ENCODE peak calls at places on chromosomes 2 and 18, in seven cellular contexts. H is astrocyte of the spinal cord, Z is psoas muscle, R is progenitor cell of endocrine pancreas, C is nephron progenitor cell, N is foreskin keratinocyte, B is BJ. P is an unnamed sample.
A peak's percentile ranks its signal among the peaks of the same experiment; 100 is the strongest.

GRCh38 chr2:85390941-85391669 is 19.1 kb downstream of the CAPG start:
- DNase-seq in H (peak; percentile 48), C (peak; percentile 71), R (peak; percentile 64), Z (peak; percentile 81), N (no peak), B (no peak), P (peak; percentile 64)

GRCh38 chr2:48541696-48542389 is 11.9 kb downstream of the STON1 start:
- DNase-seq in C (no peak), B (no peak), H (no peak), Z (no peak), N (no peak), R (no peak), P (no peak)

GRCh38 chr2:238817931-238818330 is 30.0 kb upstream of the TWIST2 start:
- DNase-seq in Z (no peak), N (no peak), B (no peak), C (no peak), R (no peak), H (no peak), P (no peak)

GRCh38 chr18:57353940-57354461 is 1.6 kb downstream of the ST8SIA3 start:
- DNase-seq in C (peak; percentile 93), H (peak; percentile 22), N (no peak), Z (peak; percentile 56), B (no peak), R (peak; percentile 83), P (peak; percentile 84)

GRCh38 chr2:127233710-127234109 is 13.6 kb upstream of the CYP27C1 start:
- DNase-seq in H (no peak), Z (no peak), C (no peak), R (no peak), B (no peak), N (no peak), P (no peak)

GRCh38 chr2:162916286-162916801 is 77.8 kb upstream of the KCNH7 start:
- DNase-seq in C (no peak), Z (no peak), R (no peak), N (no peak), H (no peak), B (no peak), P (no peak)

GRCh38 chr2:98508690-98509054 is 64.0 kb downstream of the INPP4A start:
- DNase-seq in Z (peak; percentile 76), R (no peak), N (no peak), H (peak; percentile 49), B (no peak), C (no peak), P (no peak)

GRCh38 chr2:86746903-86747302 is 26.8 kb downstream of the RMND5A start:
- DNase-seq in N (no peak), H (no peak), R (no peak), Z (no peak), C (no peak), B (no peak), P (no peak)

GRCh38 chr2:28395334-28396061 is 2.8 kb downstream of the FOSL2 start:
- DNase-seq in B (no peak), N (peak; percentile 44), Z (peak; percentile 91), R (no peak), H (peak; percentile 63), C (no peak), P (no peak)

GRCh38 chr18:67730884-67731283 is 214.4 kb upstream of the DSEL start:
- DNase-seq in B (peak; percentile 53), N (peak; percentile 82), R (no peak), Z (no peak), H (peak; percentile 62), C (no peak), P (no peak)

GRCh38 chr2:23904692-23905091 is 22.2 kb downstream of the ATAD2B start:
- DNase-seq in R (no peak), H (peak; percentile 78), C (no peak), B (peak; percentile 64), Z (no peak), N (no peak), P (no peak)

GRCh38 chr2:10326707-10327594 is 24.2 kb downstream of the HPCAL1 start:
- DNase-seq in R (no peak), N (no peak), B (no peak), H (no peak), Z (peak; percentile 64), C (no peak), P (no peak)

GRCh38 chr2:239386872-239387445 is 13.9 kb downstream of the HDAC4 start:
- DNase-seq in C (no peak), Z (no peak), R (no peak), B (no peak), H (no peak), N (no peak), P (no peak)

GRCh38 chr18:10560457-10561045 is 34.7 kb downstream of the NAPG start:
- DNase-seq in H (peak; percentile 72), R (peak; percentile 68), N (no peak), Z (peak; percentile 66), B (no peak), C (peak; percentile 83), P (peak; percentile 84)

GRCh38 chr2:66497706-66498596 is 63.0 kb downstream of the MEIS1 start:
- DNase-seq in Z (no peak), R (no peak), B (no peak), H (no peak), C (no peak), N (no peak), P (no peak)

GRCh38 chr18:40949138-40949949 is 1005.7 kb upstream of the PIK3C3 start:
- DNase-seq in C (no peak), R (no peak), N (no peak), B (no peak), Z (no peak), H (no peak), P (no peak)

GRCh38 chr2:44722002-44722625 is 219.4 kb upstream of the SIX3 start:
- DNase-seq in N (no peak), Z (no peak), B (no peak), C (no peak), R (no peak), H (no peak), P (no peak)

GRCh38 chr2:169260246-169260645 is 102.1 kb downstream of the LRP2 start:
- DNase-seq in B (no peak), H (no peak), C (no peak), Z (no peak), R (no peak), N (no peak), P (no peak)

GRCh38 chr2:202149155-202149762 is 76.2 kb downstream of the KIAA2012 start:
- DNase-seq in H (peak; percentile 66), Z (no peak), R (no peak), N (no peak), C (peak; percentile 41), B (no peak), P (no peak)

GRCh38 chr2:205687018-205687956 is 5.0 kb downstream of the NRP2 start:
- DNase-seq in R (no peak), C (no peak), Z (no peak), H (no peak), N (no peak), B (no peak), P (no peak)

GRCh38 chr2:38444247-38444646 is 67.2 kb upstream of the ATL2 start:
- DNase-seq in Z (no peak), C (no peak), B (no peak), R (no peak), H (peak; percentile 86), N (peak; percentile 67), P (no peak)

GRCh38 chr2:148901142-148901541 is 26.1 kb downstream of the KIF5C start:
- DNase-seq in R (no peak), N (no peak), H (no peak), Z (no peak), B (no peak), C (no peak), P (no peak)

GRCh38 chr2:158232476-158232875 is 130.8 kb downstream of the UPP2 start:
- DNase-seq in H (no peak), B (no peak), Z (no peak), R (no peak), C (no peak), N (peak; percentile 4), P (no peak)

GRCh38 chr18:37456395-37456794 is 109.2 kb downstream of the CELF4 start:
- DNase-seq in N (no peak), H (no peak), Z (no peak), B (no peak), R (no peak), C (no peak), P (no peak)

GRCh38 chr18:33844232-33844631 is 266.2 kb downstream of the ASXL3 start:
- DNase-seq in Z (no peak), C (no peak), H (peak; percentile 5), R (no peak), N (no peak), B (no peak), P (no peak)

DNA sequence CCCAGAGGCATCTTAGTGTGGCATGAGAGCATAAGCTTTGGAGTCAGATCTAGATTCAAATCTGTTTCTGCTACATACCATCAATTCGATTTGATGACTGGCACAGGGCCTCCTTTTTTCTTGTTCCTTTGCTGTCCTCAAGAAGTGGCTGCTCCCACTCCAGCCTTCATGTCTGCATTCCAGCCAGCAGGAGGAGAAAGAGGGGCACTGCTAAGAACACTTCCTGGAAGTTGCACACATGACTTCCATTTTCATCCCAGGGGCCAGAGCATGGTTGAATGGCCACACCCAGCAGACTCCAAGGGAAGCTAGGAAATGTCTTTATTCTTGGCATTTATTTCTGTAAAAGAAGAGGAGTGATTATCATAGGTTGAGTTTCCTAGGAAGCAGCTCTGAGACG is 50.4 kb downstream of the EML6 start:
- DNase-seq in B (no peak), H (no peak), Z (no peak), N (no peak), R (no peak), C (no peak), P (no peak)
- TF ChIP-seq CTCF in B (no peak), H (peak; percentile 16), Z (no peak), N (peak; percentile 48), R (peak; percentile 30), C (no peak), P (no peak)

DNA sequence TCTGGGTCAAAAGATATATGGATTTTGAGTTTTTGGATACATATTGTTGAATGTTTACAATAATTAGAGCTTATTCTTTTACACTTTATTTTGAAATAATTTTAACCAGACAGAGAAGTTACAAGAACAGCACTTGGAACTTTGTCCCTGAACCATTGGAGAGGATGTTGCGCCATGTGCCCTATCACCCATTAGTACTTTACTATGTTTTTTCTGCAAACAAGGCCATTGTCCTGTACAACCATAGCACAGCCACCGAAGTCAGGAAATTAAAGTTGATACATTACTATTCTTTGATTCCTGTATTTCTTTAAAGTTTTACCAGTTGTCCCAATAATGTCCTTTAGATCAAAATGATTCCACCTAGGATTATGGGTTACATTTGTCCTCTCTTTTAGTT is 188.8 kb downstream of the ACKR3 start:
- DNase-seq in B (no peak), H (no peak), Z (no peak), N (no peak), R (no peak), C (no peak), P (no peak)
- TF ChIP-seq CTCF in B (no peak), H (no peak), Z (no peak), N (no peak), R (no peak), C (no peak), P (no peak)

DNA sequence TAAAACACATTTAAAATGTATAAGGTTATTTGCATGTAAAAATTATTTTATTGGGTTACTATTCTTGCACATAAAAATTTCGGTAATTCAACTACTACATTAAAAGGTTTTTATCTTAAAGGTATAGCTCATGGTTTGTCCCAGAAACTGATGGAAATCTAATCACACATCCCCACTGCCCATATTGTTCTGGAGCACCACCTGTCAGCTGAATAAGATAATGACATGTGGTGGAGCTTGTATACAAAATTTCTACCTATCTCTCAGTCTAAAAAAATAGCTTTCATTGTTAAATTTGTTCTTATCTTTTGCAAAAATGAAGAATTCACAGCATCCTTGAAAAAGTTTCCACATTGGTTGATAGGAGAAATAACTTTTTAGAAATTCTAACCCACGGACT is 18.3 kb downstream of the ERBB4 start:
- DNase-seq in R (no peak), Z (no peak), N (no peak), B (no peak), H (no peak), C (no peak), P (no peak)
- TF ChIP-seq CTCF in R (peak; percentile 36), Z (peak; percentile 30), N (peak; percentile 67), B (peak; percentile 21), H (peak; percentile 20), C (peak; percentile 30), P (no peak)

GRCh38 chr2:120984046-120984445 is 248.4 kb downstream of the GLI2 start:
- DNase-seq in Z (no peak), H (no peak), N (no peak), R (no peak), C (no peak), B (no peak), P (no peak)
- TF ChIP-seq CTCF in Z (no peak), H (no peak), N (no peak), R (no peak), C (no peak), B (no peak), P (no peak)